ENCODE peak calls at places on chromosome 4, in five cellular contexts. U is cardiac muscle cell; P is MCF 10A; L is aorta; J is effector CD4-positive, alpha-beta T cell. E is an unnamed sample.

GRCh38 chr4:72909461-72909860 is 160.1 kb downstream of the COX18 start:
- DNase-seq in U (peak), P (peak), L (no peak), J (no peak), E (peak)

GRCh38 chr4:106344324-106344970 is 24.1 kb downstream of the GIMD1 start:
- DNase-seq in U (peak), P (peak), L (no peak), J (no peak), E (no peak)

GRCh38 chr4:83660578-83660977 is 124.7 kb downstream of the GPAT3 start:
- DNase-seq in U (no peak), P (no peak), L (no peak), J (no peak), E (no peak)

GRCh38 chr4:87076690-87077358 is 142.0 kb downstream of the AFF1 start:
- DNase-seq in U (no peak), P (no peak), L (no peak), J (no peak), E (peak)

GRCh38 chr4:15653430-15653829 is 1.7 kb downstream of the FBXL5 start:
- DNase-seq in U (no peak), P (no peak), L (no peak), J (no peak), E (no peak)

GRCh38 chr4:75207902-75208301 is 275.0 kb downstream of the PARM1 start:
- DNase-seq in U (no peak), P (no peak), L (no peak), J (no peak), E (no peak)

GRCh38 chr4:15145709-15146108 is 143.4 kb downstream of the CPEB2 start:
- DNase-seq in U (no peak), P (no peak), L (no peak), J (no peak), E (peak)

GRCh38 chr4:159159611-159160010 is 56.7 kb downstream of the RAPGEF2 start:
- DNase-seq in U (no peak), P (no peak), L (no peak), J (no peak), E (no peak)

E was measured in prostate gland.